ENCODE peak calls at places on chromosomes 7 and 10, in four cellular contexts. B is neuronal stem cell, N is ascending aorta, H is left ventricle myocardium inferior. F is an unnamed sample.
A peak's percentile ranks its signal among the peaks of the same experiment; 100 is the strongest.

GRCh38 chr7:117119192-117119924 is 166.1 kb downstream of the ST7 start:
- DNase-seq in N (no peak), H (peak; percentile 72), B (peak; percentile 79), F (peak; percentile 42)

GRCh38 chr7:6453737-6454136 is 6.0 kb upstream of the DAGLB start:
- DNase-seq in N (no peak), B (no peak), H (no peak), F (peak; percentile 88)

GRCh38 chr10:3239066-3239919 is 66.7 kb upstream of the PITRM1 start:
- DNase-seq in H (peak; percentile 72), B (peak; percentile 46), N (no peak), F (no peak)

GRCh38 chr7:112594397-112594796 is 113.6 kb downstream of the LSMEM1 start:
- DNase-seq in B (no peak), N (no peak), H (no peak), F (peak; percentile 60)

GRCh38 chr10:51010977-51011376 is 63.3 kb upstream of the PRKG1 start:
- DNase-seq in H (no peak), B (no peak), N (no peak), F (no peak)

GRCh38 chr7:135978624-135979023 is 1.5 kb upstream of the MTPN start:
- DNase-seq in B (no peak), H (no peak), N (no peak), F (no peak)

GRCh38 chr7:27148031-27148775 is 629 bp upstream of the HOXA6 start:
- DNase-seq in N (no peak), B (no peak), H (no peak), F (no peak)

GRCh38 chr7:26667514-26668133 is 196.8 kb downstream of the SKAP2 start:
- DNase-seq in N (no peak), B (peak; percentile 88), H (no peak), F (peak; percentile 75)

GRCh38 chr10:95480102-95480900 is 80.9 kb downstream of the SORBS1 start:
- DNase-seq in B (no peak), H (peak; percentile 40), N (no peak), F (no peak)

GRCh38 chr7:2812831-2813230 is 31.3 kb downstream of the GNA12 start:
- DNase-seq in H (no peak), B (no peak), N (no peak), F (no peak)

GRCh38 chr7:105649727-105650381 is 68.6 kb upstream of the EFCAB10 start:
- DNase-seq in H (no peak), B (no peak), N (no peak), F (peak; percentile 59)

GRCh38 chr7:140048138-140048537 is 14.6 kb downstream of the PARP12 start:
- DNase-seq in N (no peak), B (no peak), H (peak; percentile 46), F (no peak)

GRCh38 chr7:140044251-140044650 is 18.5 kb downstream of the PARP12 start:
- DNase-seq in N (no peak), B (no peak), H (no peak), F (no peak)

GRCh38 chr7:140048989-140049338 is 13.8 kb downstream of the PARP12 start:
- DNase-seq in H (no peak), N (no peak), B (no peak), F (no peak)

GRCh38 chr7:140047197-140047596 is 15.6 kb downstream of the PARP12 start:
- DNase-seq in N (no peak), B (no peak), H (no peak), F (no peak)

GRCh38 chr7:140045697-140046096 is 17.1 kb downstream of the PARP12 start:
- DNase-seq in N (no peak), H (no peak), B (no peak), F (no peak)
- H3K4me1 ChIP-seq in N (no peaks in the 10 kb centered on the region), H (peaks cover 40% of the 10 kb centered on the region), B (no peaks in the 10 kb centered on the region), F (peaks cover 12% of the 10 kb centered on the region)

DNA sequence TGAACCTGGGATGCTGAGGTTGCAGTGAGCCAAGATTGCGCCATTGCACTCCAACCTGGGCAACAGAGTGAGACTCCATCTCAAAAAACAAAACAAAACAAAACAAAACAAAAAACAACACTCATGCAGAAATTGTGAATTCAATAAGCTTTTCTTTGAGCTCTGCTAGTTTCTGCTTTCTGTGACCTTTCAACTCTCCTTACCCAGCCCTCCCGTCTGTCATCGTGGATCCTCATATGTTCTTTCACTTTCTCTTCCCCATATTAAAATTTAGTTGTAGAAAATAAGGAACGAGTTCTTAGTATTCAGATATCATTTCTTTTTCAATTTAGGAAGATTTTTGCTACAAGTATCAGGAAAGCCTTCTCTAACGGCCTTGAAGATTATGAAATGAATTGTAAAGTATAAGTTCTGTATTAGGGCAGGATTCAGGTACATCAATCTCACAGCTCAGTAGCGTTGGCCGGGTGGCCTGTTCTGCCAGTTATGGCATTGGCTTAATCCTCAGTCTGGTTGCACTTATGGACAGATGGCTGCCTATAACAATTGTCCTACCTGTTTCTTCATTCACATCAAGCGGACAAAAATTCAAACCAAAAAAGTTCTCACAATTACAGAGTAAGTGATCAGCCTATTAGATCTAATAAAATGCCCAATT is 1167.0 kb downstream of the SORCS3 start:
- DNase-seq in B (no peak), N (no peak), H (no peak), F (no peak)
- H3K4me3 ChIP-seq in B (no peak overlapping the region), N (no peak overlapping the region), H (no peak overlapping the region), F (no peak overlapping the region)

GRCh38 chr10:119283818-119284217 is 76.4 kb downstream of the GRK5 start:
- DNase-seq in N (no peak), B (no peak), H (no peak), F (no peak)
- H3K4me1 ChIP-seq in N (peaks cover 21% of the 10 kb centered on the region), B (no peaks in the 10 kb centered on the region), H (peaks cover 100% of the 10 kb centered on the region), F (peaks cover 5% of the 10 kb centered on the region)

DNA sequence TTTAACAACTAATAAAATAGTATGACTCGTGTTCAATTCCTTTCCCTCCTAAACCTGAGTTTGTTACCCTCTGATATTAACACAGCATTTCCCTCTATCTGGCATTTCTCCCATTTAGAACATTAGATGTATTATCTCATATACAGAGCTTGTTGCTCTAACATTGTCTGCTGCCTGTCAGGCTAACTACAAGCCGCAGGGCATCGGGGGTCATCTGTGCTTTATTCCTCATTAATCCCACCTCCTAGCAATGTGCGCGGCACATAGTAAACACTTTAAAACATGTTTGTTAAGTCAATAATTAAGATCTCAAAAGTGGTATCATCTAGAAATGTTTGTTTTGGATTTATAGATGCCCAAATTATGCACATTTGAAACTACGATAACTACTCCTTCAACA is 52.9 kb upstream of the NEBL start:
- DNase-seq in H (no peak), B (no peak), N (no peak), F (no peak)
- H3K4me3 ChIP-seq in H (no peak overlapping the region), B (no peak overlapping the region), N (no peak overlapping the region), F (no peak overlapping the region)

GRCh38 chr7:114924066-114924712 is 2.3 kb downstream of the MDFIC start:
- DNase-seq in B (no peak), H (no peak), N (no peak), F (no peak)
- H3K4me1 ChIP-seq in B (peaks cover 3% of the 10 kb centered on the region), H (peaks cover 43% of the 10 kb centered on the region), N (peaks cover 4% of the 10 kb centered on the region), F (peaks cover 5% of the 10 kb centered on the region)